ENCODE peak calls at places on chromosomes 1 and 21, in six cellular contexts. V is colonic mucosa; C is CD8-positive, alpha-beta T cell; R is PC-3; H is fibroblast of lung; P is upper lobe of left lung. E is an unnamed sample. For H3K4me1, the result is how much of the 10 kb centered on the place peaks cover.

GRCh38 chr1:155179107-155180031 is 5.7 kb downstream of the TRIM46 start:
- DNase-seq in V (peak), C (no peak), R (no peak), H (no peak), P (peak), E (no peak)

GRCh38 chr1:245172026-245172425 is 17.2 kb downstream of the KIF26B start:
- DNase-seq in V (no peak), C (no peak), R (no peak), H (peak), P (no peak), E (no peak)

GRCh38 chr1:35544976-35545375 is 12.2 kb downstream of the KIAA0319L start:
- DNase-seq in V (no peak), C (peak), R (peak), H (no peak), P (peak), E (no peak)

GRCh38 chr1:21334214-21335087 is 44.2 kb upstream of the ECE1 start:
- DNase-seq in V (peak), C (peak), R (peak), H (peak), P (peak), E (peak)

GRCh38 chr21:26194811-26195251 is 24.3 kb upstream of the APP start:
- DNase-seq in V (no peak), C (no peak), R (no peak), H (no peak), P (no peak), E (no peak)

GRCh38 chr1:173280899-173281660 is 73.9 kb upstream of the TNFSF4 start:
- DNase-seq in V (no peak), C (no peak), R (no peak), H (no peak), P (no peak), E (no peak)

GRCh38 chr1:223230161-223230881 is 87.3 kb upstream of the TLR5 start:
- DNase-seq in V (no peak), C (peak), R (peak), H (peak), P (no peak), E (peak)

GRCh38 chr1:241109039-241109438 is 248.0 kb downstream of the RGS7 start:
- DNase-seq in V (no peak), C (no peak), R (no peak), H (no peak), P (no peak), E (no peak)

GRCh38 chr1:118360817-118361216 is 175.8 kb upstream of the SPAG17 start:
- DNase-seq in V (no peak), C (no peak), R (peak), H (peak), P (no peak), E (peak)

GRCh38 chr1:171142081-171142450 is 43.0 kb upstream of the FMO2 start:
- DNase-seq in V (peak), C (no peak), R (no peak), H (peak), P (peak), E (no peak)

GRCh38 chr1:170321113-170321512 is 175.4 kb downstream of the NTMT2 start:
- DNase-seq in V (no peak), C (no peak), R (no peak), H (peak), P (no peak), E (no peak)

GRCh38 chr1:211874521-211875347 is 44.2 kb upstream of the LPGAT1 start:
- DNase-seq in V (no peak), C (no peak), R (no peak), H (no peak), P (peak), E (no peak)

GRCh38 chr1:12511516-12512468 is 106.2 kb downstream of the DHRS3 start:
- DNase-seq in V (no peak), C (no peak), R (no peak), H (peak), P (no peak), E (no peak)

GRCh38 chr1:28118640-28119307 is 30.4 kb upstream of the EYA3 start:
- DNase-seq in V (no peak), C (no peak), R (no peak), H (peak), P (no peak), E (no peak)

GRCh38 chr1:93992954-93993353 is 83.7 kb upstream of the GCLM start:
- DNase-seq in V (no peak), C (no peak), R (no peak), H (no peak), P (no peak), E (no peak)

GRCh38 chr1:205301220-205301821 is 20.2 kb downstream of the NUAK2 start:
- DNase-seq in V (no peak), C (no peak), R (peak), H (peak), P (peak), E (peak)

GRCh38 chr1:29362116-29362515 is 125.8 kb downstream of the PTPRU start:
- DNase-seq in V (no peak), C (no peak), R (no peak), H (no peak), P (no peak), E (no peak)

GRCh38 chr1:248841702-248842395 is 3.8 kb downstream of the ZNF672 start:
- DNase-seq in V (peak), C (no peak), R (peak), H (peak), P (peak), E (peak)

DNA sequence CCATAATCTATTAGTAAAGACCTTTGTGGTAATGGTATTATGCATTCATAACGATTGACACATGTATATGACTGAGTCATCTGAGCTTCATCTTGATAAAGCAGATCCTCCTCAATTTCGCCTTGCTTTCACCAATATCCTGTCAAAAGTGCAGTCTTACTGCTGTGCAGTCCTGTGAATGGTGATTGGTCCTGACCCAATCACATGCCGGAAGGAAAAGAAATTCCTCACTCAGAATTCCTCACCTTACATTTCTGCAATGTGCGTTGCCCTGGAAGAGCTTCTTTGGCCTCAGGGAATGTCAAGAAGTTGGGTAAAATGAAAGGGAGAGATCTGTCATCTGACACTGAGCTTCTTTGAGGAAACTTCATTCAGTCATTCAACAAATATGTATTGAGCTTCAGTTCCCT is 121.0 kb upstream of the TSPAN2 start:
- DNase-seq in V (no peak), C (no peak), R (peak), H (peak), P (no peak), E (peak)
- TF ChIP-seq CTCF in V (no peak), C (no peak), R (no peak), H (no peak), P (no peak), E (no peak)

GRCh38 chr21:33241846-33242245 is 12.1 kb downstream of the IFNAR2 start:
- DNase-seq in V (no peak), C (no peak), R (no peak), H (no peak), P (no peak), E (no peak)
- H3K4me1 ChIP-seq in V (under half), C (half or more), R (under half), H (under half), P (under half), E (under half)

DNA sequence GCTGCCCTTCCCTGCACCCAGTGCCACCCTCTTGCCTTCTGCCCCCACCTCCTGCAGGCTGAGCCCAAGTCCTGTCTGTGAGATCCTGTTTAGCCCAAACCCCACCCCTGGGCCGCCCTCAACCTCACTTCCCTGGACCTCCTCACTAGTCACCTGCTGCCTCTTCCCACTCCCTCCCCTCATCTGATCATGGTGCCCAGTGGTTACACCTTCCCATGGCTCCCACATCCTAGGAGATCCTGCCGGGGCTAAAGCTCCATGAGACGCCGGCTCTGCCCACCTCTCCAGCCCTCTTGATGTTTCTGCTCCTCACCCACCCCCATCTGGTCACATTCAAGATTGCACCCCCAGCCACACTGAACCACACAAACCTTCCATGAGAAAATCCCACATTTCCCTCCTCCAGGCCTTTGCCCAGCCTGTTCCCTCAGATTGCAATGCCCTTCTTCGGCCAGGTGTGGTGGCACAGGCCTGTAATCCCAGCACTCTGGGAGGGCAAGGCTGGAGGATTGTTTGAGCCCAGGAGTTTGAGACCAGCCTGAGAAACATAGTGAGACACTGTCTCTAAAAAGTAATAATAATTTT is 17.0 kb downstream of the TTC39A start:
- DNase-seq in V (no peak), C (no peak), R (peak), H (no peak), P (no peak), E (no peak)
- TF ChIP-seq CTCF in V (peak), C (no peak), R (peak), H (no peak), P (no peak), E (no peak)

DNA sequence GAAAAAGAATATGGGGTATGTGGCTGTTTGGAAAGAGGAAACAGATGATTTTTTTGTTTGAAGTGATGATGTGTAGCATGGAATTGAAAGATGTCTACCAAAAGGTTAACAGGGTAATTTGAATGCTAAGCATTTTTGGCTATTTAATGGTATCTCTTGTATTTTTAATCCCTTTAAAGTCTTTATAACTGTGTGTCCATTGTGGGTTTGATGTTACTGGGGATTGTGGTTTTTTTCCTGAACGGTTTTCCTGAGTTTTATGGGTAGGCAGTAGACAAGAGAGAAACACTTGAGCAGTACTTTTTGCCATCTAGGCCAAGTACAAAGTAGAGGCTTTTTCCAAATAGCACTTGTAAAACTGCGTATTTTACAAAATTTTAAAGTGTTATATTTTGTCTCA is 63.3 kb downstream of the PRDM2 start:
- DNase-seq in V (no peak), C (no peak), R (no peak), H (no peak), P (no peak), E (no peak)
- H3K4me1 ChIP-seq in V (under half), C (half or more), R (half or more), H (under half), P (half or more), E (under half)

DNA sequence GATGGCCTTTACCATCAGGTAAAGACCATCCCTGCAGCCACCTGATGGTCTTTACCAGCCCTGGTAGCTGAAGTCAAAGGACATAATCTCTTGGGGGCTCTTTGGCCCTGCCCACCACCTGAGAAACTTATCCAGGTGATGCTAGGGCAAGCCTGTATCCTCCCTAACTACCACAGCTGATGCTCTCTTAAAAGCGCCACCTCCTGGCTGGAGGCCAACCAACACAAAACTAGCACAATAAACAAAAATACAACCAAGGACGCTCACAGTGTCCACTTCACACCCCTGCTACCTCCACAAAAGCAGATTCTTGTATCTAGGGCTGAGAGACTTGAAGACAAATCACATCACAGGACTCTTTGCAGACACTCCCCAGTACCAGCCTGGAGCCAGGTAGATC is 357.1 kb upstream of the POU3F1 start:
- DNase-seq in V (no peak), C (no peak), R (no peak), H (no peak), P (no peak), E (no peak)
- TF ChIP-seq CTCF in V (no peak), C (no peak), R (peak), H (no peak), P (no peak), E (no peak)

DNA sequence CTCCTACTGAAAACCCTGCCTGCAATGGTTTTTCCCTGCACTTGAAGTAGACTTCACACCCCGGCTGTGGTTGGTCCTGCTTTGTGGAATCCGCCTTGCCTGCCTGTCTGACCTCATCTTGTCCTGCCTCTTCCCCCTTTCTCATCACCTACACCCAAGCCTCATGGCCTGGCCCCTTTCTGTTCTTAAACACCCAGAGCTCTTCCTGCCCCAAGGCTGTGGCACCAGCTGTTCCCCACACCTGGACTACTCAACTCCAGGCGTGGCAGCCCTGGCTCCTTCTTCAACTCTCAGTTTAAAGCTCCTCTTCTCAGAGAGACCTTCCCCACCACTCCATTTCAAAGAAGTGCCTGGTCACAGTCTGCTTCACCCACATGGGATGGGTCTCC is 27.0 kb downstream of the KIAA1614 start:
- DNase-seq in V (no peak), C (no peak), R (no peak), H (no peak), P (no peak), E (no peak)
- H3K4me1 ChIP-seq in V (under half), C (under half), R (under half), H (under half), P (under half), E (under half)

DNA sequence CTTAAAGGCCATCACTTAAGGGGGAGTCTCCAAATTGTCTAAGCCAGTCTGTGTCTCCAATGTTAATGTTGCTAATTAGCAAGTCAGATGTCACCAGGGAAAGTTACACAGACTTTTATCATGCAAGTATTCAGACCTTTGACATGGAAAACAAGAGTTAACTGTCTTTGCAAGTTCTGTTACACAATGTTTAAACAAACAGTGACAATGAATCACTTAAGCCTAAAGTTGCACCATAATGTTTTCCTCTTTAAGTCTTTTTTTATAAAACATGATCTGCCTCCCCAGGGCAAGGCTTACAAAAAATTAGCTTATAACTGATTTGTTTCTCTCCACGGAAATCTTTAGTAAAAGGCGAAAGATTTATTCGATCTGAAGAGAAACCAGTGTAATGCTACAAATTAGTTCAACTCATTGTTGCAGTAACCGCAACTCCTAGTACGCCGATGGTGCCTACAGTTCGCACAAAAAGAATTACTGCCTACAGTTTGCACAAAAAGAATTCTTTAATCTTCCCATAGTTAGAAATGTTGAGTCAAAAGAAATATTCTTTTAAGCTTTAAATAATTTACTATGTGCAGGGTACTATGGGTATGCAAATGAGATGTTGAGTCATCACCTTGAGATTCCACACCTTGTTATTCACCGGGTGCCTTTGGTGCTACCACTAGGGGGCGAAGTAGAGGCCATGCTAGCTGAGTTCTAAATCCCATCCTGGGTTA is 45.3 kb downstream of the HHAT start:
- DNase-seq in V (peak), C (peak), R (peak), H (peak), P (peak), E (peak)
- TF ChIP-seq CTCF in V (peak), C (peak), R (peak), H (peak), P (no peak), E (peak)

GRCh38 chr1:235018161-235018560 is 110.5 kb downstream of the TOMM20 start:
- DNase-seq in V (no peak), C (no peak), R (peak), H (peak), P (no peak), E (peak)

GRCh38 chr1:235018720-235019444 is 109.8 kb downstream of the TOMM20 start:
- DNase-seq in V (no peak), C (no peak), R (no peak), H (no peak), P (no peak), E (no peak)

GRCh38 chr1:235017719-235018118 is 110.9 kb downstream of the TOMM20 start:
- DNase-seq in V (no peak), C (no peak), R (peak), H (peak), P (no peak), E (peak)

GRCh38 chr1:235021321-235021720 is 107.3 kb downstream of the TOMM20 start:
- DNase-seq in V (no peak), C (no peak), R (no peak), H (no peak), P (peak), E (no peak)

DNA sequence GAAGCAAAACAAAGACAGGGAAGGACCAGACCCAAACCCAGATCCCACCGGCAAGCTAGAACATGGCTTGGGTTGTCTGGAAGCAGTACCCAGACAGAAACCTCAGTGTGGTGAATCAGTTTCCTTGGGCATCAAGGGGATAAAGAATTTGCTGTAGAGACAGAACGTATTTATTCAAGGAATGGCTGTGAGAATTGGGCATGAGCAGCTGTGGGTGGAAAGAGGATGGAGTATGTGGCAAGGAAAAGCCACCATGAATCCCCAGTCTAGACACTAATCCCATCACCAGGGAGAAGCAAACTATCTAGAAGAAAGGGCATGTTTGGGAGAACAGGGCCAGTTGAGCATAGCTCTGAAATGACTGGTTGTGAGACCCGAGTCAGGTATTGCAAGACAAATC is 109.2 kb downstream of the TOMM20 start:
- DNase-seq in V (no peak), C (no peak), R (no peak), H (peak), P (no peak), E (peak)
- H3K4me1 ChIP-seq in V (under half), C (under half), R (under half), H (under half), P (under half), E (under half)

GRCh38 chr21:31566061-31566460 is 93.4 kb upstream of the SOD1 start:
- DNase-seq in V (no peak), C (no peak), R (peak), H (no peak), P (no peak), E (no peak)
- TF ChIP-seq CTCF in V (no peak), C (no peak), R (peak), H (no peak), P (no peak), E (no peak)

GRCh38 chr1:225820522-225821120 is 10.7 kb downstream of the EPHX1 start:
- DNase-seq in V (no peak), C (no peak), R (peak), H (no peak), P (no peak), E (no peak)

GRCh38 chr1:225817611-225818061 is 7.7 kb downstream of the EPHX1 start:
- DNase-seq in V (peak), C (no peak), R (peak), H (peak), P (peak), E (peak)

GRCh38 chr1:225818229-225818628 is 8.3 kb downstream of the EPHX1 start:
- DNase-seq in V (no peak), C (no peak), R (no peak), H (no peak), P (no peak), E (no peak)

GRCh38 chr1:225816643-225817538 is 7.0 kb downstream of the EPHX1 start:
- DNase-seq in V (peak), C (no peak), R (no peak), H (peak), P (no peak), E (no peak)

DNA sequence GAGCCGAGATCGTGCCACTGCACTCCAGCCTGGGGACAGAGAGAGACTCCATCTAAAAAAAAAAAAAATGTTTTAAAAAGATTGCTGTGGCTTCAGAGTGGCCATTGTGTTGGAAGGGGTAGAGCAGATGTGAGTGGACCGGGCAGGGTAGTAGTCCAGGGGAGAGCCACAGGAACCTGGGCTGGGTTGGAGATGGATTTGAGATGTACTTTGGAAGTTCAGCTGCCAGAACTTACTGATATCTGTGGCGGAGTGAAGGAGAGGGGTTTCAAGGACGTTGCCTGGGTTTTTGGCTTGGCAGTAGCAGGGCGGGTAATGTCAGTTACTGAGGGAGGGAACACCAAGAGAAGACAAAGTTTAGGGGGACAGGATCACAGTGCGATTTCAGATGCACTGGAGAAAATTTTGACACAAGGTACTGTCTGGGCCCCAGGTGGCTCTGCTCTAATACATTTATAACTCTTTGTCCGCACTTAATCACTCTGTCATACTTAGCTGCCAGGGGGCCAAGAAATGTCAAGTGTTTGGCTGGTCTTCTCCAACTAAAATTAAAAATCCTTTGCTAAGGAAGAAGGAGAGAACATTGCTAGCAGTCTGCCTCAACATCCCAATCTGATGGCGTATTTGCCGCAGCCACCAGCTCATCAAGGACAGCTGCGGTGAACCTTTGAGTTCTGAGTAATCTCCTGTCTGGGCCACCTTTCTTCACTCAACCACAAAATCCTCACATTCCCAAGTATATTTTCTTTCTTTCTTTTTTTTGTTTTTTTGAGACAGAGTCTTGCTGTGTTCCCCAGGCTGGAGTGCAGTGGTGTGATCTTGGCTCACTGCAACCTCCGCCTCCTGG is 9.6 kb downstream of the EPHX1 start:
- DNase-seq in V (no peak), C (no peak), R (no peak), H (peak), P (no peak), E (no peak)
- H3K4me1 ChIP-seq in V (under half), C (under half), R (under half), H (under half), P (half or more), E (under half)

E was measured in mammary epithelial cell.